ENCODE peak calls at places on chromosomes 6 and 20, in ten cellular contexts. S is NCI-H2081 treated with DMSO at 0.1 percent for 48 hours; L is C1 segment of cervical spinal cord; R is nucleus accumbens; W is pancreas; Z is substantia nigra; J is Peyer's patch; U is stimulated activated CD4-positive, alpha-beta T cell treated with anti-CD3 and anti-CD28 coated beads, Interleukin-2, amount 100 ng/mL, for 48 hours; T is tibial nerve; V is Ammon's horn. B is an unnamed sample.

GRCh38 chr6:17032595-17033591 is 69.0 kb upstream of the STMND1 start:
- DNase-seq in T (peak), L (peak), J (no peak), R (peak), V (peak), Z (peak), W (peak), S (no peak), U (no peak), B (peak)

GRCh38 chr6:56370127-56370540 is 122.8 kb upstream of the COL21A1 start:
- DNase-seq in T (peak), V (no peak), U (no peak), R (no peak), W (peak), L (peak), S (no peak), Z (no peak), J (peak), B (no peak)

GRCh38 chr6:153989989-153990388 is 49.1 kb upstream of the OPRM1 start:
- DNase-seq in W (no peak), Z (no peak), U (no peak), S (no peak), J (no peak), L (no peak), T (no peak), V (no peak), R (no peak), B (no peak)

GRCh38 chr6:153090241-153090930 is 40.7 kb downstream of the RGS17 start:
- DNase-seq in T (no peak), S (no peak), Z (no peak), R (no peak), J (no peak), V (no peak), U (no peak), W (no peak), L (no peak), B (peak)

GRCh38 chr6:169755162-169755561 is 3.7 kb downstream of the ERMARD start:
- DNase-seq in R (no peak), W (no peak), V (no peak), U (no peak), L (no peak), T (no peak), Z (no peak), J (no peak), S (no peak), B (no peak)

GRCh38 chr6:89302195-89302770 is 12.8 kb downstream of the GABRR2 start:
- DNase-seq in W (no peak), V (no peak), L (no peak), U (no peak), R (no peak), Z (no peak), T (no peak), J (no peak), S (no peak), B (no peak)

GRCh38 chr20:51660741-51661608 is 107.2 kb downstream of the ATP9A start:
- DNase-seq in Z (no peak), L (no peak), J (no peak), U (no peak), S (no peak), T (no peak), W (no peak), R (no peak), V (no peak), B (peak)

GRCh38 chr20:1524004-1524403 is 32.8 kb upstream of the SIRPB2 start:
- DNase-seq in W (no peak), J (no peak), Z (no peak), U (no peak), L (no peak), R (no peak), T (no peak), S (no peak), V (no peak), B (no peak)

GRCh38 chr6:12419626-12420272 is 129.6 kb downstream of the EDN1 start:
- DNase-seq in U (no peak), V (no peak), W (no peak), T (no peak), J (no peak), S (no peak), L (no peak), R (no peak), Z (no peak), B (no peak)

GRCh38 chr20:36462440-36463211 is 78.7 kb upstream of the MYL9 start:
- DNase-seq in U (no peak), T (peak), L (peak), R (no peak), W (peak), V (peak), S (no peak), Z (peak), J (peak), B (no peak)

GRCh38 chr6:143575440-143575839 is 63.9 kb upstream of the FUCA2 start:
- DNase-seq in T (no peak), L (peak), J (no peak), R (no peak), U (peak), V (peak), Z (peak), W (no peak), S (peak), B (peak)

GRCh38 chr6:140537834-140538680 is 1163.6 kb upstream of the CITED2 start:
- DNase-seq in J (no peak), S (no peak), W (no peak), V (peak), T (no peak), R (no peak), U (no peak), Z (no peak), L (no peak), B (peak)

GRCh38 chr6:70221025-70221714 is 81.7 kb downstream of the COL9A1 start:
- DNase-seq in L (no peak), W (peak), V (peak), R (no peak), J (no peak), U (no peak), Z (no peak), T (no peak), S (peak), B (no peak)

B was measured in AG04450.